ENCODE peak calls at places on chromosomes 7 and 10, in four cellular contexts. One of them, this sample, is unnamed.

GRCh38 chr10:73413108-73413527 is 740 bp downstream of the ANXA7 start:
- DNase-seq in HepG2: peak; percentile 81
- DNase-seq in SK-N-SH: peak; percentile 48
- DNase-seq in GM12878: peak; percentile 41
- DNase-seq in this sample: no peak

GRCh38 chr7:124074007-124074406 is 41.1 kb upstream of the TMEM229A start:
- DNase-seq in HepG2: no peak
- DNase-seq in SK-N-SH: peak; percentile 56
- DNase-seq in GM12878: no peak
- DNase-seq in this sample: no peak

GRCh38 chr7:157983442-157984137 is 604.0 kb downstream of the PTPRN2 start:
- DNase-seq in HepG2: no peak
- DNase-seq in SK-N-SH: peak; percentile 84
- DNase-seq in GM12878: no peak
- DNase-seq in this sample: no peak

GRCh38 chr7:39838326-39838725 is 111.7 kb upstream of the CDK13 start:
- DNase-seq in HepG2: no peak
- DNase-seq in SK-N-SH: no peak
- DNase-seq in GM12878: no peak
- DNase-seq in this sample: no peak

GRCh38 chr7:27890205-27890849 is 150.4 kb downstream of the TAX1BP1 start:
- DNase-seq in HepG2: no peak
- DNase-seq in SK-N-SH: no peak
- DNase-seq in GM12878: peak; percentile 67
- DNase-seq in this sample: no peak

GRCh38 chr10:124827474-124827873 is 25.9 kb downstream of the ABRAXAS2 start:
- DNase-seq in HepG2: peak; percentile 5
- DNase-seq in SK-N-SH: peak; percentile 45
- DNase-seq in GM12878: no peak
- DNase-seq in this sample: no peak

GRCh38 chr7:141074162-141074989 is 512 bp downstream of the TMEM178B start:
- DNase-seq in HepG2: no peak
- DNase-seq in SK-N-SH: peak; percentile 75
- DNase-seq in GM12878: no peak
- DNase-seq in this sample: peak; percentile 82

GRCh38 chr10:101775273-101776131 is at the start of gene FGF8:
- DNase-seq in HepG2: no peak
- DNase-seq in SK-N-SH: no peak
- DNase-seq in GM12878: no peak
- DNase-seq in this sample: no peak

GRCh38 chr7:66737667-66738066 is 2.9 kb upstream of the RABGEF1 start:
- DNase-seq in HepG2: no peak
- DNase-seq in SK-N-SH: no peak
- DNase-seq in GM12878: no peak
- DNase-seq in this sample: no peak

GRCh38 chr7:390761-391410 is 100.9 kb downstream of the FOXL3 start:
- DNase-seq in HepG2: no peak
- DNase-seq in SK-N-SH: peak; percentile 38
- DNase-seq in GM12878: no peak
- DNase-seq in this sample: no peak

GRCh38 chr7:44678468-44679179 is 70.0 kb upstream of the ZMIZ2 start:
- DNase-seq in HepG2: peak; percentile 83
- DNase-seq in SK-N-SH: no peak
- DNase-seq in GM12878: no peak
- DNase-seq in this sample: no peak

GRCh38 chr7:4479367-4480039 is 202.6 kb upstream of the FOXK1 start:
- DNase-seq in HepG2: peak; percentile 72
- DNase-seq in SK-N-SH: peak; percentile 80
- DNase-seq in GM12878: no peak
- DNase-seq in this sample: peak; percentile 41

GRCh38 chr7:55420535-55420934 is 55.4 kb downstream of the LANCL2 start:
- DNase-seq in HepG2: peak; percentile 53
- DNase-seq in SK-N-SH: no peak
- DNase-seq in GM12878: no peak
- DNase-seq in this sample: no peak

GRCh38 chr10:7515549-7515948 is 104.7 kb upstream of the SFMBT2 start:
- DNase-seq in HepG2: no peak
- DNase-seq in SK-N-SH: no peak
- DNase-seq in GM12878: no peak
- DNase-seq in this sample: no peak

GRCh38 chr10:7512487-7512886 is 101.7 kb upstream of the SFMBT2 start:
- DNase-seq in HepG2: peak; percentile 36
- DNase-seq in SK-N-SH: no peak
- DNase-seq in GM12878: no peak
- DNase-seq in this sample: no peak

GRCh38 chr10:7511612-7512011 is 100.8 kb upstream of the SFMBT2 start:
- DNase-seq in HepG2: no peak
- DNase-seq in SK-N-SH: peak; percentile 75
- DNase-seq in GM12878: no peak
- DNase-seq in this sample: no peak

GRCh38 chr10:7513936-7514335 is 103.1 kb upstream of the SFMBT2 start:
- DNase-seq in HepG2: no peak
- DNase-seq in SK-N-SH: no peak
- DNase-seq in GM12878: no peak
- DNase-seq in this sample: no peak

DNA sequence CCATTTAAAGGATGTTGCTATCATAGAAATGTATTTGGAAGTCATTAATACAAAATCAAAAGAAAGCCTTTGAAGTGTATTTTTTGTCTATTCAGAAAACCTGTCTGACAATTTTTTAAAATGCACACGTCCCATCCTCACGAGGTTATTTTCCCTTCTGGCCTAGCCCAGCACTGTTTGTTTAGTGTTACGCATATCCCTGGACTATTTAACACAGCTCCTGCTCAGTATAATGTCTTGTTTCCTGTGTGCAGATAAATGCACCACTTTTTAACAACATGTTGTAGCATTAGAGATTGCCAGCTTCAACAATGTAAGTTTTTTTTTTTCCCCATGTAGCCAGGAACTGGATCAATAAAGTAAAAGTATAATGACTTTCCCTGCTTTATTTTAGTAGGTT is 102.6 kb upstream of the SFMBT2 start:
- DNase-seq in HepG2: no peak
- DNase-seq in SK-N-SH: no peak
- DNase-seq in GM12878: no peak
- DNase-seq in this sample: no peak
- TF ChIP-seq TCF12 in HepG2: no peak
- TF ChIP-seq TCF12 in SK-N-SH: no peak
- TF ChIP-seq TCF12 in GM12878: no peak
- TF ChIP-seq TCF12 in this sample: no peak

GRCh38 chr7:106568680-106569499 is 92.1 kb downstream of the CCDC71L start:
- DNase-seq in HepG2: no peak
- DNase-seq in SK-N-SH: peak; percentile 80
- DNase-seq in GM12878: no peak
- DNase-seq in this sample: no peak
- TF ChIP-seq RAD21 in HepG2: no peak
- TF ChIP-seq RAD21 in SK-N-SH: peak; percentile 49
- TF ChIP-seq RAD21 in GM12878: no peak
- TF ChIP-seq RAD21 in this sample: no peak

GRCh38 chr10:70378122-70378521 is 4.3 kb downstream of the LRRC20 start:
- DNase-seq in HepG2: no peak
- DNase-seq in SK-N-SH: no peak
- DNase-seq in GM12878: no peak
- DNase-seq in this sample: no peak
- TF ChIP-seq TCF12 in HepG2: no peak
- TF ChIP-seq TCF12 in SK-N-SH: peak; percentile 87
- TF ChIP-seq TCF12 in GM12878: no peak
- TF ChIP-seq TCF12 in this sample: no peak

GRCh38 chr10:99945286-99945685 is 64.5 kb downstream of the DNMBP start:
- DNase-seq in HepG2: no peak
- DNase-seq in SK-N-SH: no peak
- DNase-seq in GM12878: no peak
- DNase-seq in this sample: no peak
- TF ChIP-seq RAD21 in HepG2: no peak
- TF ChIP-seq RAD21 in SK-N-SH: no peak
- TF ChIP-seq RAD21 in GM12878: no peak
- TF ChIP-seq RAD21 in this sample: no peak

DNA sequence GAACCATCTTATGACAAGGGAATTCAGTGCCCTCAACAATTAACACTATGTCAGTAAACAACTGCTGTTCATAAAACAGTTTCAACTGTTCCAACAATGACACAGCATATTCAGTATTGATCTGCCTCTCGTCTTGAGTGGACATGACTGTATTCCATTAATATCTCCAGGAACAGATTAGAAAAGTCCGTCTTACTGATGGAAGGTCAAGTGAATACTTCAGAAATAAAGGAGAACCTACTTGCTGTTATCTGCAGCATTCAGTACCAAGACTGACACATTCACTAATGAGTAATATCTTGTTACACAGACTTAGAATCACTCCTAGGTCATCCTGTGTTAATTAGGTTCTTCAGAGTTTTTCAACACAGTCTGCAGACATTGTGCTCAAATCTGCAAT is 12.1 kb downstream of the KBTBD2 start:
- DNase-seq in HepG2: no peak
- DNase-seq in SK-N-SH: no peak
- DNase-seq in GM12878: no peak
- DNase-seq in this sample: no peak
- TF ChIP-seq TCF12 in HepG2: no peak
- TF ChIP-seq TCF12 in SK-N-SH: no peak
- TF ChIP-seq TCF12 in GM12878: no peak
- TF ChIP-seq TCF12 in this sample: no peak

GRCh38 chr10:74738985-74739567 is 87.3 kb upstream of the KAT6B start:
- DNase-seq in HepG2: peak; percentile 16
- DNase-seq in SK-N-SH: no peak
- DNase-seq in GM12878: peak; percentile 94
- DNase-seq in this sample: no peak
- TF ChIP-seq RAD21 in HepG2: no peak
- TF ChIP-seq RAD21 in SK-N-SH: peak; percentile 34
- TF ChIP-seq RAD21 in GM12878: peak; percentile 77
- TF ChIP-seq RAD21 in this sample: peak; percentile 70

GRCh38 chr7:19713676-19714075 is 4.8 kb upstream of the POLR1F start:
- DNase-seq in HepG2: peak; percentile 23
- DNase-seq in SK-N-SH: peak; percentile 15
- DNase-seq in GM12878: peak; percentile 8
- DNase-seq in this sample: no peak
- TF ChIP-seq TCF12 in HepG2: no peak
- TF ChIP-seq TCF12 in SK-N-SH: no peak
- TF ChIP-seq TCF12 in GM12878: no peak
- TF ChIP-seq TCF12 in this sample: no peak

GRCh38 chr7:42753322-42753721 is 158.5 kb downstream of the C7orf25 start:
- DNase-seq in HepG2: no peak
- DNase-seq in SK-N-SH: no peak
- DNase-seq in GM12878: no peak
- DNase-seq in this sample: no peak
- TF ChIP-seq RAD21 in HepG2: no peak
- TF ChIP-seq RAD21 in SK-N-SH: no peak
- TF ChIP-seq RAD21 in GM12878: no peak
- TF ChIP-seq RAD21 in this sample: no peak